ENCODE peak calls at places on chromosome 16, in four cellular contexts. M is AG08396; T is activated CD4-positive, alpha-beta T cell treated with anti-CD3 and anti-CD28 coated beads, Interleukin-2, amount 10 ng/mL, durations not matched to agents 7 days and 5 days; P is NCI-H1092. E is an unnamed sample.

GRCh38 chr16:83803811-83804210 is 4.0 kb upstream of the HSBP1 start:
- DNase-seq in P (no peak), M (no peak), T (no peak), E (no peak)

GRCh38 chr16:19898166-19898565 is 13.5 kb upstream of the GPRC5B start:
- DNase-seq in T (no peak), P (no peak), M (no peak), E (no peak)

GRCh38 chr16:15489016-15489415 is 54.6 kb downstream of the BMERB1 start:
- DNase-seq in P (no peak), M (no peak), T (no peak), E (no peak)

GRCh38 chr16:87816507-87817100 is 50.8 kb upstream of the KLHDC4 start:
- DNase-seq in P (no peak), M (no peak), T (no peak), E (no peak)

GRCh38 chr16:4682616-4683254 is 10.6 kb upstream of the NUDT16L1 start:
- DNase-seq in T (peak), P (no peak), M (no peak), E (peak)

GRCh38 chr16:89413811-89414585 is 76.4 kb downstream of the ANKRD11 start:
- DNase-seq in M (no peak), T (no peak), P (no peak), E (no peak)

GRCh38 chr16:14286381-14287230 is 215.5 kb downstream of the MRTFB start:
- DNase-seq in M (no peak), T (peak), P (no peak), E (peak)

GRCh38 chr16:83899272-83899897 is 470 bp downstream of the MLYCD start:
- DNase-seq in P (peak), M (peak), T (peak), E (peak)

GRCh38 chr16:3609895-3610697 is 1.3 kb downstream of the SLX4 start:
- DNase-seq in P (no peak), M (peak), T (no peak), E (no peak)

GRCh38 chr16:5516115-5516514 is 418.5 kb upstream of the EEF2KMT start:
- DNase-seq in M (no peak), T (no peak), P (no peak), E (no peak)

GRCh38 chr16:82639666-82640336 is 13.0 kb downstream of the CDH13 start:
- DNase-seq in T (peak), M (peak), P (peak), E (peak)

GRCh38 chr16:87828071-87828971 is 41.0 kb downstream of the SLC7A5 start:
- DNase-seq in M (no peak), P (no peak), T (no peak), E (no peak)

E was measured in activated CD8-positive, alpha-beta T cell treated with anti-CD3 and anti-CD28 coated beads, Interleukin-2, amount 10 ng/mL, durations not matched to agents 7 days and 5 days.